ENCODE peak calls at places on chromosomes 6 and 20, in four cellular contexts. X, D, A and T are unnamed samples.

GRCh38 chr20:38146628-38147027 is 18.4 kb downstream of the TGM2 start:
- DNase-seq in D (no peak), X (no peak), A (no peak), T (no peak)

GRCh38 chr6:170134077-170135040 is 156.5 kb downstream of the DLL1 start:
- DNase-seq in D (no peak), A (no peak), X (no peak), T (no peak)

GRCh38 chr6:90219168-90219985 is 77.3 kb downstream of the BACH2 start:
- DNase-seq in A (no peak), D (peak), X (peak), T (no peak)

GRCh38 chr6:11430036-11430435 is 107.5 kb upstream of the TMEM170B start:
- DNase-seq in D (peak), A (no peak), X (no peak), T (no peak)

GRCh38 chr6:33860706-33861474 is 57.1 kb upstream of the MLN start:
- DNase-seq in A (no peak), X (peak), D (peak), T (peak)

GRCh38 chr6:150142304-150142656 is 564 bp upstream of the PPP1R14C start:
- DNase-seq in A (no peak), D (peak), X (no peak), T (no peak)

GRCh38 chr20:39903806-39904205 is 785.2 kb downstream of the MAFB start:
- DNase-seq in A (no peak), X (no peak), D (no peak), T (no peak)

GRCh38 chr6:166678426-166678825 is 51.4 kb upstream of the RPS6KA2 start:
- DNase-seq in D (peak), X (no peak), A (no peak), T (no peak)

GRCh38 chr6:34146801-34147592 is 1.1 kb upstream of the GRM4 start:
- DNase-seq in A (no peak), X (no peak), D (peak), T (no peak)

GRCh38 chr20:42041000-42041565 is 422.9 kb upstream of the CHD6 start:
- DNase-seq in A (no peak), D (no peak), X (no peak), T (no peak)

GRCh38 chr6:156256161-156256560 is 521.0 kb upstream of the ARID1B start:
- DNase-seq in X (no peak), D (no peak), A (no peak), T (no peak)

GRCh38 chr6:128275030-128275429 is 245.4 kb downstream of the PTPRK start:
- DNase-seq in X (no peak), D (peak), A (no peak), T (no peak)